ENCODE peak calls at places on chromosomes 12 and 14, in six cellular contexts. H, E, I, L, F and W are unnamed samples.

GRCh38 chr12:64627781-64628180 is 17.5 kb downstream of the RASSF3 start:
- DNase-seq in H (peak; percentile 95), E (no peak), I (no peak), L (no peak), F (peak; percentile 92), W (no peak)

GRCh38 chr14:30194769-30195168 is 267.1 kb upstream of the PRKD1 start:
- DNase-seq in H (peak; percentile 91), E (no peak), I (no peak), L (no peak), F (peak; percentile 93), W (no peak)

GRCh38 chr12:5794156-5794555 is 150.9 kb downstream of the ANO2 start:
- DNase-seq in H (no peak), E (no peak), I (no peak), L (no peak), F (no peak), W (no peak)

GRCh38 chr12:115811929-115812328 is 465.6 kb downstream of the MED13L start:
- DNase-seq in H (no peak), E (no peak), I (no peak), L (no peak), F (no peak), W (no peak)

GRCh38 chr14:78278464-78278863 is 108.3 kb downstream of the NRXN3 start:
- DNase-seq in H (no peak), E (no peak), I (no peak), L (no peak), F (no peak), W (no peak)

GRCh38 chr12:27343255-27344000 is 10.8 kb downstream of the BMAL2 start:
- DNase-seq in H (peak; percentile 97), E (no peak), I (peak; percentile 46), L (no peak), F (peak; percentile 97), W (no peak)

GRCh38 chr12:24044973-24045703 is 95.7 kb upstream of the SOX5 start:
- DNase-seq in H (no peak), E (no peak), I (no peak), L (no peak), F (no peak), W (no peak)

GRCh38 chr14:53367631-53368030 is 214.5 kb upstream of the DDHD1 start:
- DNase-seq in H (peak; percentile 27), E (no peak), I (no peak), L (no peak), F (peak; percentile 48), W (no peak)

GRCh38 chr14:39203659-39204606 is 28.9 kb downstream of the PNN start:
- DNase-seq in H (no peak), E (no peak), I (no peak), L (no peak), F (no peak), W (peak; percentile 9)

GRCh38 chr14:105041841-105042765 is 21.2 kb upstream of the CDCA4 start:
- DNase-seq in H (no peak), E (no peak), I (no peak), L (no peak), F (no peak), W (no peak)

GRCh38 chr12:101968770-101969169 is 91.4 kb downstream of the DRAM1 start:
- DNase-seq in H (no peak), E (no peak), I (no peak), L (no peak), F (peak; percentile 36), W (no peak)

GRCh38 chr14:39382463-39382862 is 49.8 kb downstream of the FBXO33 start:
- DNase-seq in H (no peak), E (no peak), I (no peak), L (no peak), F (no peak), W (no peak)

GRCh38 chr12:110338754-110339153 is 57.7 kb downstream of the ATP2A2 start:
- DNase-seq in H (no peak), E (no peak), I (peak; percentile 49), L (no peak), F (no peak), W (no peak)

GRCh38 chr14:75249251-75249957 is 29.2 kb upstream of the FOS start:
- DNase-seq in H (no peak), E (peak; percentile 46), I (no peak), L (peak; percentile 21), F (peak; percentile 34), W (no peak)
- H3K27ac ChIP-seq in H (no peak overlapping the region), E (peak overlapping the region; percentile 81), I (no peak overlapping the region), L (no peak overlapping the region), F (no peak overlapping the region), W (no peak overlapping the region)

DNA sequence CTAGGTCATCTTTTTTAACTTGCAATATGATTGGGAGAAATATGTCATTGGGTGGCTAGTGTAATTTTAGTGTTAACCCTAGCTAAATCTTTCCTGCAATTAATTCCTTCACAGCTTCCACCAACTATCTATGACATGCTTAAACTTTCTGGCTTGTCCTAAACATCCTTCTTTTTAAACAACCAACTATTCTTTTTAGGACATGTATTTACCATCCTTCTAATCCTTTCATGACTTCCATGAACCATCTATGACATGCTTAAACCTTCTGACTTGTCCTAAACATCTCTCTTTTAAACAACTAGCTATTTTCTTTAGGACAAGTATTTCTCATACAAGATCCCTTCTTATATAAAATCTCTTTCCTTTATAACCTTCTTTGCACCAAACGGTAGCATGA is 179.6 kb upstream of the PDZRN4 start:
- DNase-seq in H (no peak), E (no peak), I (no peak), L (no peak), F (no peak), W (no peak)
- H3K9me3 ChIP-seq in H (peaks cover 37% of the 10 kb centered on the region), E (peaks cover 7% of the 10 kb centered on the region), I (peaks cover 82% of the 10 kb centered on the region), L (peaks cover 16% of the 10 kb centered on the region), F (peaks cover 44% of the 10 kb centered on the region), W (peaks cover 71% of the 10 kb centered on the region)

GRCh38 chr12:53218551-53219114 is 11.6 kb upstream of the ITGB7 start:
- DNase-seq in H (no peak), E (no peak), I (no peak), L (no peak), F (no peak), W (no peak)
- H3K27ac ChIP-seq in H (peak overlapping the region; percentile 67), E (peak overlapping the region; percentile 78), I (peak overlapping the region; percentile 98), L (no peak overlapping the region), F (peak overlapping the region; percentile 44), W (no peak overlapping the region)

GRCh38 chr14:82070040-82070439 is 536.4 kb upstream of the SEL1L start:
- DNase-seq in H (no peak), E (no peak), I (no peak), L (no peak), F (no peak), W (no peak)
- H3K9me3 ChIP-seq in H (peaks cover 7% of the 10 kb centered on the region), E (no peaks in the 10 kb centered on the region), I (no peaks in the 10 kb centered on the region), L (no peaks in the 10 kb centered on the region), F (peaks cover 4% of the 10 kb centered on the region), W (no peaks in the 10 kb centered on the region)

GRCh38 chr12:93571360-93571853 is 1.1 kb upstream of the SOCS2 start:
- DNase-seq in H (peak; percentile 55), E (peak; percentile 41), I (peak; percentile 76), L (peak; percentile 80), F (peak; percentile 31), W (no peak)
- H3K27ac ChIP-seq in H (peak overlapping the region; percentile 59), E (peak overlapping the region; percentile 78), I (peak overlapping the region; percentile 94), L (no peak overlapping the region), F (peak overlapping the region; percentile 72), W (no peak overlapping the region)

GRCh38 chr12:117441751-117442150 is 80.3 kb upstream of the NOS1 start:
- DNase-seq in H (no peak), E (no peak), I (peak; percentile 16), L (no peak), F (peak; percentile 43), W (no peak)

GRCh38 chr12:117438809-117439208 is 77.4 kb upstream of the NOS1 start:
- DNase-seq in H (no peak), E (no peak), I (no peak), L (no peak), F (no peak), W (no peak)

GRCh38 chr12:117440384-117440783 is 79.0 kb upstream of the NOS1 start:
- DNase-seq in H (no peak), E (no peak), I (no peak), L (no peak), F (no peak), W (no peak)

GRCh38 chr12:117444781-117445180 is 83.4 kb upstream of the NOS1 start:
- DNase-seq in H (no peak), E (no peak), I (no peak), L (no peak), F (no peak), W (no peak)

GRCh38 chr12:117439531-117440001 is 78.1 kb upstream of the NOS1 start:
- DNase-seq in H (no peak), E (no peak), I (no peak), L (peak; percentile 45), F (no peak), W (peak; percentile 51)
- H3K9me3 ChIP-seq in H (peaks cover 55% of the 10 kb centered on the region), E (no peaks in the 10 kb centered on the region), I (no peaks in the 10 kb centered on the region), L (no peaks in the 10 kb centered on the region), F (peaks cover under 1% of the 10 kb centered on the region), W (no peaks in the 10 kb centered on the region)

GRCh38 chr12:26192142-26192541 is 3.2 kb upstream of the SSPN start:
- DNase-seq in H (no peak), E (no peak), I (no peak), L (no peak), F (no peak), W (no peak)
- H3K27ac ChIP-seq in H (no peak overlapping the region), E (no peak overlapping the region), I (no peak overlapping the region), L (no peak overlapping the region), F (no peak overlapping the region), W (no peak overlapping the region)

DNA sequence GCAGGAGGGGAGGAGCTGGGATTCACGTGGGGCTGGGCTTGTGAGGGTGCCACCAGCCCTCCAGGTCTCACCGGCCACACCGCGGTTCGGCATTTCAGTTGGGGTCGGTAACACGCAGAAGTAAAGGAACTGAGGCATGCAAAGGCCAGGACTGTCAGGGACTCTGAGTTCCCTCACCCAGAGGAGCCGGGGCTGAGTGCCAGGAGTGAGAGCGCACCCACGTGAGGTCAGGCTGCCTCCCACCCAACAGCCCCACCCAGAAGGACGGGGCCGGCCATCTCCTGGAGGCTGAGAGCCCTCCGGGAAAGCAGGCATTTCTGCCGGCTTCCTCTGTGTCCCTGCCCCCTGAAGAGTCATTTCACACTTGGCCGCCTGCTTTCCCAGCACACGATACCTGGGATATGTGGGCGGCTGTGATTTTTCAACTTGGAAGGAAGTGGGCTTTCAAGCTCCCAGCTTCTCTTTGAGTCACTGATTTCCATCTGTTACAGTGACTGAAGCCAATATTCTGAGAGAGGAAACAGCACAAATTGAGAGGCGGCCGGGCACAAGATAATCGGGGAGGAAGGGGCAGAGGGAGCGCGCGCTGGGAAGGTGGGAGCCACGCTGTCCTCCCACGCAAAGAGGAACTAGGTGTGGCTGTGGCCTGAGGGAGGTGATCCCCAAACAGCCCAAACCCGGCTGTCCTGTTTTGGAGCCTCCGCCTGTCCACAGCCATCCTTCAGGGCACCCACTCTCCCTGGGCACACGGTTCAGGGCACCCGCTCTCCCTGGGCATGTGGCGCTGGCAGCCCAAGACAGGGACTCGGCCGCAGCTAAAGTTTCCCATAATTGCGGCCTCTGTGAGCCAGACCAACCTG is 19.0 kb downstream of the GALNT9 start:
- DNase-seq in H (no peak), E (no peak), I (no peak), L (no peak), F (peak; percentile 36), W (no peak)
- H3K9me3 ChIP-seq in H (peaks cover 15% of the 10 kb centered on the region), E (no peaks in the 10 kb centered on the region), I (peaks cover 7% of the 10 kb centered on the region), L (no peaks in the 10 kb centered on the region), F (peaks cover 6% of the 10 kb centered on the region), W (no peaks in the 10 kb centered on the region)